ENCODE peak calls at places on chromosomes 16 and 17, in ten cellular contexts. One of them, this sample, is unnamed.

GRCh38 chr16:592518-593306 is 2.8 kb downstream of the RAB40C start:
- DNase-seq in activated CD8-positive, alpha-beta T cell treated with anti-CD3 and anti-CD28 coated beads for 36 hours: no peak
- DNase-seq in AG04450: no peak
- DNase-seq in KG1: no peak
- DNase-seq in stimulated activated CD4-positive, alpha-beta T cell treated with anti-CD3 and anti-CD28 coated beads, Interleukin-2, amount 100 ng/mL, for 48 hours: no peak
- DNase-seq in thoracic aorta: no peak
- DNase-seq in psoas muscle: peak
- DNase-seq in breast epithelium: no peak
- DNase-seq in RPMI7951: no peak
- DNase-seq in activated T-cell treated with anti-CD3 and anti-CD28 coated beads, Interleukin-2, amount 50 U/mL, for 72 hours: no peak
- DNase-seq in this sample: peak

GRCh38 chr17:65785109-65785508 is 223.7 kb upstream of the AXIN2 start:
- DNase-seq in activated CD8-positive, alpha-beta T cell treated with anti-CD3 and anti-CD28 coated beads for 36 hours: no peak
- DNase-seq in AG04450: peak
- DNase-seq in KG1: no peak
- DNase-seq in stimulated activated CD4-positive, alpha-beta T cell treated with anti-CD3 and anti-CD28 coated beads, Interleukin-2, amount 100 ng/mL, for 48 hours: no peak
- DNase-seq in thoracic aorta: no peak
- DNase-seq in psoas muscle: no peak
- DNase-seq in breast epithelium: no peak
- DNase-seq in RPMI7951: peak
- DNase-seq in activated T-cell treated with anti-CD3 and anti-CD28 coated beads, Interleukin-2, amount 50 U/mL, for 72 hours: no peak
- DNase-seq in this sample: no peak

GRCh38 chr17:15260376-15261062 is 4.6 kb downstream of the PMP22 start:
- DNase-seq in activated CD8-positive, alpha-beta T cell treated with anti-CD3 and anti-CD28 coated beads for 36 hours: peak
- DNase-seq in AG04450: peak
- DNase-seq in KG1: no peak
- DNase-seq in stimulated activated CD4-positive, alpha-beta T cell treated with anti-CD3 and anti-CD28 coated beads, Interleukin-2, amount 100 ng/mL, for 48 hours: peak
- DNase-seq in thoracic aorta: peak
- DNase-seq in psoas muscle: peak
- DNase-seq in breast epithelium: peak
- DNase-seq in RPMI7951: peak
- DNase-seq in activated T-cell treated with anti-CD3 and anti-CD28 coated beads, Interleukin-2, amount 50 U/mL, for 72 hours: peak
- DNase-seq in this sample: no peak

GRCh38 chr16:68446941-68447675 is 1.2 kb downstream of the SMPD3 start:
- DNase-seq in activated CD8-positive, alpha-beta T cell treated with anti-CD3 and anti-CD28 coated beads for 36 hours: no peak
- DNase-seq in AG04450: no peak
- DNase-seq in KG1: no peak
- DNase-seq in stimulated activated CD4-positive, alpha-beta T cell treated with anti-CD3 and anti-CD28 coated beads, Interleukin-2, amount 100 ng/mL, for 48 hours: no peak
- DNase-seq in thoracic aorta: no peak
- DNase-seq in psoas muscle: no peak
- DNase-seq in breast epithelium: no peak
- DNase-seq in RPMI7951: no peak
- DNase-seq in activated T-cell treated with anti-CD3 and anti-CD28 coated beads, Interleukin-2, amount 50 U/mL, for 72 hours: no peak
- DNase-seq in this sample: no peak

GRCh38 chr17:67606471-67606870 is 111.3 kb upstream of the NOL11 start:
- DNase-seq in activated CD8-positive, alpha-beta T cell treated with anti-CD3 and anti-CD28 coated beads for 36 hours: no peak
- DNase-seq in AG04450: no peak
- DNase-seq in KG1: no peak
- DNase-seq in stimulated activated CD4-positive, alpha-beta T cell treated with anti-CD3 and anti-CD28 coated beads, Interleukin-2, amount 100 ng/mL, for 48 hours: no peak
- DNase-seq in thoracic aorta: no peak
- DNase-seq in psoas muscle: peak
- DNase-seq in breast epithelium: no peak
- DNase-seq in RPMI7951: no peak
- DNase-seq in activated T-cell treated with anti-CD3 and anti-CD28 coated beads, Interleukin-2, amount 50 U/mL, for 72 hours: no peak
- DNase-seq in this sample: no peak

GRCh38 chr17:4230142-4230541 is 33.6 kb downstream of the ANKFY1 start:
- DNase-seq in activated CD8-positive, alpha-beta T cell treated with anti-CD3 and anti-CD28 coated beads for 36 hours: no peak
- DNase-seq in AG04450: peak
- DNase-seq in KG1: no peak
- DNase-seq in stimulated activated CD4-positive, alpha-beta T cell treated with anti-CD3 and anti-CD28 coated beads, Interleukin-2, amount 100 ng/mL, for 48 hours: no peak
- DNase-seq in thoracic aorta: peak
- DNase-seq in psoas muscle: no peak
- DNase-seq in breast epithelium: no peak
- DNase-seq in RPMI7951: peak
- DNase-seq in activated T-cell treated with anti-CD3 and anti-CD28 coated beads, Interleukin-2, amount 50 U/mL, for 72 hours: no peak
- DNase-seq in this sample: no peak

GRCh38 chr17:50169121-50169764 is 3.4 kb downstream of the SGCA start:
- DNase-seq in activated CD8-positive, alpha-beta T cell treated with anti-CD3 and anti-CD28 coated beads for 36 hours: peak
- DNase-seq in AG04450: no peak
- DNase-seq in KG1: peak
- DNase-seq in stimulated activated CD4-positive, alpha-beta T cell treated with anti-CD3 and anti-CD28 coated beads, Interleukin-2, amount 100 ng/mL, for 48 hours: peak
- DNase-seq in thoracic aorta: no peak
- DNase-seq in psoas muscle: peak
- DNase-seq in breast epithelium: no peak
- DNase-seq in RPMI7951: peak
- DNase-seq in activated T-cell treated with anti-CD3 and anti-CD28 coated beads, Interleukin-2, amount 50 U/mL, for 72 hours: peak
- DNase-seq in this sample: peak

GRCh38 chr16:83389751-83390150 is 418.0 kb upstream of the HSBP1 start:
- DNase-seq in activated CD8-positive, alpha-beta T cell treated with anti-CD3 and anti-CD28 coated beads for 36 hours: no peak
- DNase-seq in AG04450: no peak
- DNase-seq in KG1: no peak
- DNase-seq in stimulated activated CD4-positive, alpha-beta T cell treated with anti-CD3 and anti-CD28 coated beads, Interleukin-2, amount 100 ng/mL, for 48 hours: no peak
- DNase-seq in thoracic aorta: no peak
- DNase-seq in psoas muscle: no peak
- DNase-seq in breast epithelium: no peak
- DNase-seq in RPMI7951: peak
- DNase-seq in activated T-cell treated with anti-CD3 and anti-CD28 coated beads, Interleukin-2, amount 50 U/mL, for 72 hours: no peak
- DNase-seq in this sample: no peak

GRCh38 chr17:81924557-81925532 is 2.7 kb downstream of the MAFG start:
- DNase-seq in activated CD8-positive, alpha-beta T cell treated with anti-CD3 and anti-CD28 coated beads for 36 hours: no peak
- DNase-seq in AG04450: no peak
- DNase-seq in KG1: no peak
- DNase-seq in stimulated activated CD4-positive, alpha-beta T cell treated with anti-CD3 and anti-CD28 coated beads, Interleukin-2, amount 100 ng/mL, for 48 hours: no peak
- DNase-seq in thoracic aorta: no peak
- DNase-seq in psoas muscle: no peak
- DNase-seq in breast epithelium: no peak
- DNase-seq in RPMI7951: no peak
- DNase-seq in activated T-cell treated with anti-CD3 and anti-CD28 coated beads, Interleukin-2, amount 50 U/mL, for 72 hours: no peak
- DNase-seq in this sample: no peak

This sample was measured in HL-60.